ENCODE peak calls at places on chromosome 13, in ten cellular contexts. J, N, W, Z, T, E, D, A, S and K are unnamed samples.

GRCh38 chr13:110251227-110251791 is 55.6 kb downstream of the COL4A1 start:
- DNase-seq in J (no peak), N (no peak), W (no peak), Z (no peak), T (no peak), E (no peak), D (no peak), A (no peak), S (no peak), K (no peak)

GRCh38 chr13:110254151-110254679 is 52.7 kb downstream of the COL4A1 start:
- DNase-seq in J (no peak), N (no peak), W (no peak), Z (no peak), T (no peak), E (no peak), D (no peak), A (no peak), S (peak; percentile 80), K (peak; percentile 50)

GRCh38 chr13:27168870-27169525 is 2.6 kb downstream of the USP12 start:
- DNase-seq in J (no peak), N (no peak), W (no peak), Z (no peak), T (no peak), E (no peak), D (no peak), A (no peak), S (peak; percentile 33), K (no peak)

GRCh38 chr13:46329624-46330023 is 57.4 kb downstream of the RUBCNL start:
- DNase-seq in J (no peak), N (no peak), W (no peak), Z (no peak), T (no peak), E (no peak), D (no peak), A (no peak), S (no peak), K (no peak)

GRCh38 chr13:53110614-53111013 is 82.0 kb downstream of the OLFM4 start:
- DNase-seq in J (no peak), N (no peak), W (no peak), Z (no peak), T (no peak), E (no peak), D (no peak), A (no peak), S (no peak), K (no peak)

GRCh38 chr13:23928985-23929384 is 31.7 kb upstream of the C1QTNF9B start:
- DNase-seq in J (no peak), N (no peak), W (no peak), Z (no peak), T (no peak), E (no peak), D (no peak), A (no peak), S (peak; percentile 84), K (peak; percentile 86)

GRCh38 chr13:97432232-97432916 is 1.6 kb upstream of the RAP2A start:
- DNase-seq in J (no peak), N (no peak), W (no peak), Z (no peak), T (no peak), E (no peak), D (no peak), A (no peak), S (no peak), K (no peak)

GRCh38 chr13:72255908-72256307 is 388.9 kb upstream of the DACH1 start:
- DNase-seq in J (no peak), N (no peak), W (no peak), Z (peak; percentile 54), T (no peak), E (peak; percentile 73), D (no peak), A (no peak), S (peak; percentile 64), K (peak; percentile 43)